ENCODE peak calls at places on chromosomes 1 and 21, in eight cellular contexts. F is endothelial cell, C is nephron progenitor cell, O is AG09309, H is cardiac muscle cell, Z is fibroblast of lung, V is sigmoid colon, Q is transverse colon. W is an unnamed sample.
A peak's percentile ranks its signal among the peaks of the same experiment; 100 is the strongest.

GRCh38 chr1:43554444-43554992 is 23.8 kb downstream of the PTPRF start:
- DNase-seq in V (no peak), Z (peak; percentile 53), Q (no peak), O (peak; percentile 7), F (peak; percentile 56), H (peak; percentile 60), C (no peak), W (no peak)

GRCh38 chr1:157878059-157878458 is 36.5 kb upstream of the CD5L start:
- DNase-seq in Z (peak; percentile 36), O (peak; percentile 13), F (no peak), C (no peak), H (peak; percentile 19), Q (no peak), V (no peak), W (no peak)

GRCh38 chr1:205709640-205710039 is 29.3 kb upstream of the SLC45A3 start:
- DNase-seq in V (no peak), Q (no peak), H (no peak), F (no peak), Z (no peak), O (no peak), C (no peak), W (no peak)

GRCh38 chr21:45538381-45539045 is 3.7 kb downstream of the SLC19A1 start:
- DNase-seq in Q (peak; percentile 7), C (no peak), H (no peak), Z (no peak), V (peak; percentile 62), F (no peak), O (no peak), W (no peak)

GRCh38 chr1:162878000-162878596 is 17.1 kb upstream of the CCDC190 start:
- DNase-seq in Q (peak; percentile 41), V (peak; percentile 71), H (peak; percentile 76), C (peak; percentile 77), Z (peak; percentile 74), F (peak; percentile 79), O (peak; percentile 38), W (no peak)

GRCh38 chr1:151326619-151327222 is 495 bp downstream of the PI4KB start:
- DNase-seq in H (no peak), Q (peak; percentile 57), O (no peak), C (no peak), F (peak; percentile 21), Z (peak; percentile 42), V (peak; percentile 76), W (no peak)

GRCh38 chr1:20469406-20470076 is 16.5 kb downstream of the CAMK2N1 start:
- DNase-seq in H (no peak), O (no peak), V (no peak), C (no peak), Z (no peak), Q (no peak), F (no peak), W (no peak)

GRCh38 chr1:10680487-10680886 is 116.0 kb downstream of the CASZ1 start:
- DNase-seq in F (no peak), V (no peak), Z (peak; percentile 22), H (no peak), Q (peak; percentile 39), O (no peak), C (no peak), W (no peak)

GRCh38 chr1:205061665-205062069 is 18.7 kb downstream of the CNTN2 start:
- DNase-seq in Q (peak; percentile 64), O (peak; percentile 14), V (peak; percentile 77), C (peak; percentile 93), F (peak; percentile 87), Z (peak; percentile 48), H (peak; percentile 81), W (peak; percentile 92)

GRCh38 chr1:232096751-232097150 is 470.2 kb downstream of the DISC1 start:
- DNase-seq in V (no peak), Z (no peak), O (no peak), H (no peak), C (no peak), F (no peak), Q (no peak), W (no peak)

GRCh38 chr1:48106049-48106448 is 108.9 kb upstream of the TRABD2B start:
- DNase-seq in H (no peak), C (no peak), O (no peak), Q (no peak), F (no peak), V (no peak), Z (no peak), W (no peak)

GRCh38 chr1:48105167-48105566 is 108.0 kb upstream of the TRABD2B start:
- DNase-seq in V (no peak), Z (no peak), O (no peak), Q (no peak), H (no peak), C (no peak), F (no peak), W (no peak)

GRCh38 chr1:48114596-48115384 is 107.7 kb upstream of the SLC5A9 start:
- DNase-seq in O (no peak), Q (no peak), H (no peak), Z (no peak), V (no peak), C (no peak), F (no peak), W (no peak)

GRCh38 chr1:48107516-48107915 is 110.3 kb upstream of the TRABD2B start:
- DNase-seq in C (no peak), V (no peak), Q (no peak), O (no peak), F (no peak), H (no peak), Z (no peak), W (no peak)

DNA sequence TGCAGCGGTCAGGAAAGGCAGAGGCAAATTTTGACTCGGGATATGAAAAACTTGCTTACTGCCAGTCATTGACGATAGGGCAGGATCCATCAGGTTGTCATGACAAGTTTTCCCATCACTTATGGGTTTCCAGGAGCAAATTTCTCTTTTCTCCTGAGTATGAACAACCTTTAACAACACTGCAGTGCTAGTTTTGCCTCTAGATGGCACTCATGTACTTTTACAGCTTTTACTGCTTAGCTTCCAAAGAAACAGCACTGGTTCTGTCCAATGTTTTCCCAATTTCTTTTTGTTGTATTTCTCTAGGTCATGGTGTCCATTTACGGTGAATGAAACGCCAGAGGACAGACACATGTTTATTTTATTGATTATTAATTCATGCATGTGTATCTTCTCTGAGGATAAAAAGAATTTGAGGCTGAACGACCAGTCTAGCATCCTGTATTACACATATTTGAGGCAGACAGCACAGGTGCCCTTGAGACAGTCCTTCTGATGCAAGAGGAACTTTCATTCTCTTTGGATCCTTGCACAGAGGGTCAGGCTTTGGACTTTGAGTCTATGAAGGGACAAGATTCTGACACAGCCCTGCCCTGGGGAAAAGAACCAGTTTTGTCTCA is 112.3 kb upstream of the TRABD2B start:
- DNase-seq in Z (peak; percentile 27), C (peak; percentile 38), O (peak; percentile 34), V (no peak), F (peak; percentile 55), H (peak; percentile 71), Q (no peak), W (no peak)
- TF ChIP-seq CTCF in Z (peak; percentile 95), C (peak; percentile 93), O (peak; percentile 83), V (peak; percentile 76), F (peak; percentile 69), H (peak; percentile 92), Q (peak; percentile 85), W (peak; percentile 83)

GRCh38 chr1:46717654-46718053 is 1.3 kb downstream of the EFCAB14 start:
- DNase-seq in H (no peak), Q (no peak), F (no peak), O (no peak), V (no peak), Z (no peak), C (no peak), W (no peak)

GRCh38 chr1:46719689-46720088 is 775 bp upstream of the EFCAB14 start:
- DNase-seq in Z (no peak), F (no peak), V (no peak), C (no peak), Q (peak; percentile 59), O (no peak), H (no peak), W (no peak)

GRCh38 chr1:46718340-46718726 is 581 bp downstream of the EFCAB14 start:
- DNase-seq in F (no peak), Q (no peak), H (no peak), C (no peak), O (no peak), V (no peak), Z (peak; percentile 11), W (no peak)

GRCh38 chr1:46721204-46721603 is 2.3 kb upstream of the EFCAB14 start:
- DNase-seq in Z (no peak), H (no peak), Q (no peak), O (no peak), C (no peak), V (no peak), F (no peak), W (no peak)

GRCh38 chr1:46718727-46719622 is at the start of gene EFCAB14:
- DNase-seq in C (peak; percentile 99), Z (peak; percentile 90), F (peak; percentile 97), V (peak; percentile 97), O (peak; percentile 47), H (peak; percentile 97), Q (peak; percentile 99), W (peak; percentile 96)
- TF ChIP-seq CTCF in C (no peak), Z (no peak), F (no peak), V (no peak), O (no peak), H (no peak), Q (no peak), W (no peak)

DNA sequence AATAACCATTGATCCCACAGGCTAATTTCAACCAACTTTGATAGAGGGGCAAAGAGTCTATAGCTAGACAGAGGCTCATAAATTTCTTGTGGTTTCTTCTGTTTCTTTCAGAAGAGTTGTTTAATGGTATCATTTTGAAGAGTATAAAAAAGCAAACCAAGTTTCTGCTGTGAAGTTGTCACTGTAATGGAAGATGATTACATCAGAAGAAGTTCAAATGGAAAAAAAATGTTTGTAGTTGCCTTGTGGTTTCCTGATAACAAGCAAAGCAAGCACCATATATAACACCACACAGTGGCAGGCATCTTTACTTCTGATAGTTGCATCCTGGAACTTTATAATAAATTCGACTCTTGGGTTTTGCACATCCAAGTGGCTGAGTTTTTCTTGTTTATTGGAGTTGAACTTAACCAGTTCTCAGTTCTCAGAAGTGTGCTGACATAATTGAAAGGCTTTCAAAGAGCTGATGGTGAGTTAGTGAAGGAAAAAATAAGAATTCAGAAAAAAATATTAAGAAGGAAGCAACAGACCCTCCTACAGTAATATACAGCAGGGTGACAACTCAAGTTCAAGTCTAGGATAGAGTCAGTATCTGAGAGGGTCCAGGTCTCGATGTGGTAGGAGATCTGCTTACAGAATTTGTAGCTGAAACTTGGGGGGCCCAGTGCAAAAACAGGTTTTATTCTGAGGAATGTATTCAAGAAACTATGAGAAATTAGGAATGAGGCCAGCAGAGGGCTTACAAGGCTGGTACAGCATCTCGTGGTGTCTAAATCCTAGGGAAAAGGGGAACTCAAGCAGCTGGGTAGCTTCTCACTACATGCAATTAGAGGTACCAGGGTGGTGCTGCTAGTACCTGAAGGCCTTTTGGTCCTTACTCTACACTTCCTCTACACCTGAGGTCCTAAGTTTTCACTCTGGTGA is 123.5 kb downstream of the CRB1 start:
- DNase-seq in F (no peak), O (no peak), C (no peak), H (no peak), Q (no peak), V (no peak), Z (peak; percentile 35), W (no peak)
- TF ChIP-seq CTCF in F (no peak), O (no peak), C (no peak), H (peak; percentile 2), Q (no peak), V (no peak), Z (no peak), W (no peak)

DNA sequence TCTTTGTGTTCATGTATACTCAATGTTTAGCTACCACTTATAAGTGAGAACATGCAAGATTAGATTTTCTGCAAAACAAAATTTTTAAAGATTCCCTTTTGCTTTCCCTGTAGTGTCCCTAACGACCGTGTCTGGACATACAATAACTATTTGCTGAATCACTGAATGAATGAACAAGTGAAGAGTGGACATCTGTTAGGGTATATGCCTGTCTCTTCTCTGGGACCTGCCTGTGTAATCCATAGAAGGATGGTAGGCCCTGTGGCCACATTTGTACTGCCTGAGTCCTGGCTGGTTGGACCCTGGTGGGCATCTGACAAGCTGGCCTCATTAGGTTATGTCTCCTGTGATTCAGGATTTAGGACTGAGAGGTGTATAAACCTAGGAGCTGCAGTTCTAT is 7.4 kb upstream of the NCF2 start:
- DNase-seq in H (no peak), Z (no peak), O (no peak), V (no peak), Q (no peak), F (no peak), C (no peak), W (no peak)
- TF ChIP-seq CTCF in H (no peak), Z (no peak), O (no peak), V (no peak), Q (no peak), F (no peak), C (no peak), W (no peak)